ENCODE peak calls at places on chromosomes 11 and 22, in five cellular contexts. X is OCI-M1; J is coronary artery; V is CD8-positive, alpha-beta memory T cell; H is brain pericyte. F is an unnamed sample.
A peak's percentile ranks its signal among the peaks of the same experiment; 100 is the strongest.

GRCh38 chr11:26930518-26931247 is 63.2 kb upstream of the FIBIN start:
- DNase-seq in X (no peak), J (no peak), V (no peak), H (no peak), F (no peak)

GRCh38 chr22:26797910-26798309 is 140.5 kb downstream of the MIAT start:
- DNase-seq in X (peak; percentile 18), J (no peak), V (no peak), H (no peak), F (no peak)

GRCh38 chr22:19146215-19146968 is 1.9 kb upstream of the ESS2 start:
- DNase-seq in X (no peak), J (no peak), V (no peak), H (no peak), F (no peak)

GRCh38 chr22:39214006-39214382 is 30.8 kb downstream of the PDGFB start:
- DNase-seq in X (no peak), J (no peak), V (no peak), H (no peak), F (no peak)

GRCh38 chr11:15201586-15201985 is 86.9 kb downstream of the INSC start:
- DNase-seq in X (no peak), J (no peak), V (no peak), H (no peak), F (no peak)

GRCh38 chr11:19520681-19521080 is 192.0 kb upstream of the NAV2 start:
- DNase-seq in X (no peak), J (peak; percentile 56), V (no peak), H (no peak), F (no peak)

GRCh38 chr22:22892096-22893052 is 4.8 kb downstream of the IGLL5 start:
- DNase-seq in X (no peak), J (no peak), V (no peak), H (no peak), F (no peak)

GRCh38 chr11:72406536-72407507 is 27.5 kb downstream of the CLPB start:
- DNase-seq in X (no peak), J (no peak), V (no peak), H (no peak), F (no peak)

GRCh38 chr11:15123849-15124248 is 9.1 kb downstream of the INSC start:
- DNase-seq in X (no peak), J (no peak), V (no peak), H (no peak), F (no peak)

GRCh38 chr22:49608228-49608627 is 219.4 kb downstream of the BRD1 start:
- DNase-seq in X (no peak), J (no peak), V (no peak), H (no peak), F (no peak)

GRCh38 chr11:65810046-65810868 is 23.4 kb downstream of the OVOL1 start:
- DNase-seq in X (no peak), J (no peak), V (no peak), H (no peak), F (no peak)

GRCh38 chr11:78742430-78742829 is 167.8 kb upstream of the NARS2 start:
- DNase-seq in X (no peak), J (no peak), V (no peak), H (no peak), F (no peak)

GRCh38 chr22:46052331-46052771 is 75.4 kb upstream of the WNT7B start:
- DNase-seq in X (no peak), J (peak; percentile 70), V (no peak), H (no peak), F (no peak)

GRCh38 chr11:33478111-33478573 is 221.0 kb downstream of the HIPK3 start:
- DNase-seq in X (no peak), J (no peak), V (no peak), H (no peak), F (no peak)

GRCh38 chr11:72250661-72251465 is 6.9 kb upstream of the PHOX2A start:
- DNase-seq in X (no peak), J (no peak), V (no peak), H (no peak), F (no peak)

GRCh38 chr11:7571640-7572000 is 57.8 kb downstream of the PPFIBP2 start:
- DNase-seq in X (peak; percentile 70), J (no peak), V (no peak), H (no peak), F (no peak)

GRCh38 chr11:86745571-86745970 is 54.8 kb upstream of the PRSS23 start:
- DNase-seq in X (no peak), J (no peak), V (no peak), H (no peak), F (no peak)

GRCh38 chr11:46674463-46675287 is 25.7 kb downstream of the ARHGAP1 start:
- DNase-seq in X (peak; percentile 29), J (no peak), V (peak; percentile 9), H (no peak), F (no peak)

GRCh38 chr22:27642104-27642800 is 159.3 kb downstream of the MN1 start:
- DNase-seq in X (no peak), J (no peak), V (no peak), H (no peak), F (no peak)